ENCODE peak calls at places on chromosomes 3 and 15, in five cellular contexts. One of them, this sample, is unnamed.

GRCh38 chr3:179546814-179547241 is 15.9 kb upstream of the ACTL6A start:
- DNase-seq in psoas muscle: no peak
- DNase-seq in prostate gland: no peak
- DNase-seq in endodermal cell: peak; percentile 72
- DNase-seq in endothelial cell of umbilical vein: no peak
- DNase-seq in this sample: no peak

GRCh38 chr3:71129611-71130515 is 453.7 kb downstream of the FOXP1 start:
- DNase-seq in prostate gland: no peak
- DNase-seq in psoas muscle: no peak
- DNase-seq in endodermal cell: no peak
- DNase-seq in endothelial cell of umbilical vein: peak; percentile 87
- DNase-seq in this sample: no peak

GRCh38 chr3:152610621-152611020 is 224.3 kb upstream of the P2RY1 start:
- DNase-seq in prostate gland: no peak
- DNase-seq in psoas muscle: no peak
- DNase-seq in endothelial cell of umbilical vein: no peak
- DNase-seq in endodermal cell: no peak
- DNase-seq in this sample: no peak

GRCh38 chr3:43378066-43378935 is 92.0 kb downstream of the SNRK start:
- DNase-seq in endodermal cell: peak; percentile 85
- DNase-seq in prostate gland: no peak
- DNase-seq in endothelial cell of umbilical vein: no peak
- DNase-seq in psoas muscle: peak; percentile 45
- DNase-seq in this sample: peak; percentile 61

GRCh38 chr3:181703701-181704420 is 7.9 kb upstream of the SOX2 start:
- DNase-seq in endodermal cell: peak; percentile 66
- DNase-seq in endothelial cell of umbilical vein: no peak
- DNase-seq in psoas muscle: no peak
- DNase-seq in prostate gland: no peak
- DNase-seq in this sample: no peak

GRCh38 chr3:125051715-125052581 is 3.8 kb downstream of the HEG1 start:
- DNase-seq in endodermal cell: peak; percentile 90
- DNase-seq in psoas muscle: peak; percentile 74
- DNase-seq in endothelial cell of umbilical vein: peak; percentile 88
- DNase-seq in prostate gland: peak; percentile 46
- DNase-seq in this sample: peak; percentile 54

GRCh38 chr3:81308296-81308695 is 453.1 kb downstream of the GBE1 start:
- DNase-seq in prostate gland: no peak
- DNase-seq in endodermal cell: no peak
- DNase-seq in endothelial cell of umbilical vein: peak; percentile 51
- DNase-seq in psoas muscle: no peak
- DNase-seq in this sample: no peak

GRCh38 chr15:27762471-27762870 is 336.6 kb downstream of the OCA2 start:
- DNase-seq in endodermal cell: no peak
- DNase-seq in prostate gland: no peak
- DNase-seq in endothelial cell of umbilical vein: no peak
- DNase-seq in psoas muscle: no peak
- DNase-seq in this sample: no peak

GRCh38 chr3:98761656-98762229 is 1.4 kb upstream of the ST3GAL6 start:
- DNase-seq in prostate gland: no peak
- DNase-seq in endothelial cell of umbilical vein: peak; percentile 60
- DNase-seq in psoas muscle: no peak
- DNase-seq in endodermal cell: no peak
- DNase-seq in this sample: no peak

GRCh38 chr3:15633766-15634588 is 32.4 kb downstream of the BTD start:
- DNase-seq in prostate gland: peak; percentile 56
- DNase-seq in endothelial cell of umbilical vein: peak; percentile 34
- DNase-seq in endodermal cell: no peak
- DNase-seq in psoas muscle: no peak
- DNase-seq in this sample: peak; percentile 61

GRCh38 chr3:63343674-63344073 is 65.6 kb downstream of the SYNPR start:
- DNase-seq in prostate gland: peak; percentile 41
- DNase-seq in psoas muscle: peak; percentile 76
- DNase-seq in endothelial cell of umbilical vein: peak; percentile 84
- DNase-seq in endodermal cell: peak; percentile 59
- DNase-seq in this sample: peak; percentile 58

GRCh38 chr3:149120051-149120972 is 9.1 kb upstream of the HPS3 start:
- DNase-seq in prostate gland: peak; percentile 23
- DNase-seq in psoas muscle: no peak
- DNase-seq in endodermal cell: no peak
- DNase-seq in endothelial cell of umbilical vein: peak; percentile 80
- DNase-seq in this sample: no peak

GRCh38 chr3:13045904-13046568 is 27.2 kb downstream of the IQSEC1 start:
- DNase-seq in endothelial cell of umbilical vein: no peak
- DNase-seq in psoas muscle: no peak
- DNase-seq in endodermal cell: no peak
- DNase-seq in prostate gland: no peak
- DNase-seq in this sample: no peak

GRCh38 chr15:44207643-44208042 is 12.6 kb upstream of the FRMD5 start:
- DNase-seq in prostate gland: no peak
- DNase-seq in psoas muscle: no peak
- DNase-seq in endothelial cell of umbilical vein: peak; percentile 91
- DNase-seq in endodermal cell: no peak
- DNase-seq in this sample: no peak

GRCh38 chr3:194686816-194687637 is 1.3 kb downstream of the FAM43A start:
- DNase-seq in psoas muscle: peak; percentile 80
- DNase-seq in endodermal cell: peak; percentile 77
- DNase-seq in prostate gland: no peak
- DNase-seq in endothelial cell of umbilical vein: peak; percentile 44
- DNase-seq in this sample: peak; percentile 55

GRCh38 chr15:80174017-80174746 is 21.4 kb downstream of the FAH start:
- DNase-seq in endodermal cell: no peak
- DNase-seq in psoas muscle: peak; percentile 88
- DNase-seq in endothelial cell of umbilical vein: peak; percentile 44
- DNase-seq in prostate gland: peak; percentile 63
- DNase-seq in this sample: no peak

GRCh38 chr3:27632431-27633223 is 89.5 kb downstream of the EOMES start:
- DNase-seq in endothelial cell of umbilical vein: peak; percentile 66
- DNase-seq in endodermal cell: peak; percentile 76
- DNase-seq in prostate gland: peak; percentile 16
- DNase-seq in psoas muscle: peak; percentile 63
- DNase-seq in this sample: peak; percentile 49

GRCh38 chr3:113291572-113291971 is 80.2 kb downstream of the BOC start:
- DNase-seq in psoas muscle: no peak
- DNase-seq in prostate gland: no peak
- DNase-seq in endothelial cell of umbilical vein: no peak
- DNase-seq in endodermal cell: no peak
- DNase-seq in this sample: no peak

GRCh38 chr15:54288049-54288448 is 309.8 kb downstream of the UNC13C start:
- DNase-seq in prostate gland: no peak
- DNase-seq in psoas muscle: no peak
- DNase-seq in endothelial cell of umbilical vein: no peak
- DNase-seq in endodermal cell: no peak
- DNase-seq in this sample: no peak

GRCh38 chr3:11835028-11835639 is 11.6 kb downstream of the TAMM41 start:
- DNase-seq in psoas muscle: no peak
- DNase-seq in prostate gland: no peak
- DNase-seq in endodermal cell: no peak
- DNase-seq in endothelial cell of umbilical vein: peak; percentile 49
- DNase-seq in this sample: no peak

GRCh38 chr3:9141903-9142302 is 107.5 kb downstream of the SRGAP3 start:
- DNase-seq in endothelial cell of umbilical vein: no peak
- DNase-seq in endodermal cell: no peak
- DNase-seq in psoas muscle: no peak
- DNase-seq in prostate gland: no peak
- DNase-seq in this sample: no peak

GRCh38 chr3:190499157-190499556 is 14.7 kb upstream of the IL1RAP start:
- DNase-seq in endodermal cell: no peak
- DNase-seq in prostate gland: no peak
- DNase-seq in endothelial cell of umbilical vein: no peak
- DNase-seq in psoas muscle: no peak
- DNase-seq in this sample: no peak

GRCh38 chr15:56783156-56783856 is 50.0 kb upstream of the ZNF280D start:
- DNase-seq in psoas muscle: no peak
- DNase-seq in endodermal cell: no peak
- DNase-seq in endothelial cell of umbilical vein: no peak
- DNase-seq in prostate gland: no peak
- DNase-seq in this sample: no peak

GRCh38 chr15:101242160-101242998 is 9.5 kb downstream of the CHSY1 start:
- DNase-seq in endodermal cell: peak; percentile 36
- DNase-seq in psoas muscle: no peak
- DNase-seq in endothelial cell of umbilical vein: no peak
- DNase-seq in prostate gland: no peak
- DNase-seq in this sample: peak; percentile 56

GRCh38 chr15:85751731-85752421 is 42.8 kb downstream of the KLHL25 start:
- DNase-seq in endothelial cell of umbilical vein: no peak
- DNase-seq in psoas muscle: peak; percentile 52
- DNase-seq in endodermal cell: peak; percentile 86
- DNase-seq in prostate gland: no peak
- DNase-seq in this sample: peak; percentile 75

GRCh38 chr3:93969443-93969842 is 4.3 kb downstream of the PROS1 start:
- DNase-seq in psoas muscle: no peak
- DNase-seq in endodermal cell: no peak
- DNase-seq in endothelial cell of umbilical vein: no peak
- DNase-seq in prostate gland: no peak
- DNase-seq in this sample: no peak

GRCh38 chr3:5275529-5275928 is 88.0 kb downstream of the EDEM1 start:
- DNase-seq in prostate gland: no peak
- DNase-seq in endothelial cell of umbilical vein: no peak
- DNase-seq in psoas muscle: no peak
- DNase-seq in endodermal cell: no peak
- DNase-seq in this sample: no peak

GRCh38 chr15:88476635-88477038 is 9.1 kb downstream of the MRPS11 start:
- DNase-seq in endodermal cell: peak; percentile 83
- DNase-seq in psoas muscle: no peak
- DNase-seq in prostate gland: no peak
- DNase-seq in endothelial cell of umbilical vein: peak; percentile 41
- DNase-seq in this sample: peak; percentile 35

GRCh38 chr3:187783098-187783497 is 37.8 kb upstream of the BCL6 start:
- DNase-seq in psoas muscle: no peak
- DNase-seq in endothelial cell of umbilical vein: no peak
- DNase-seq in prostate gland: peak; percentile 66
- DNase-seq in endodermal cell: no peak
- DNase-seq in this sample: peak; percentile 51

GRCh38 chr3:189636048-189636447 is 4.9 kb downstream of the TP63 start:
- DNase-seq in prostate gland: no peak
- DNase-seq in endodermal cell: no peak
- DNase-seq in psoas muscle: no peak
- DNase-seq in endothelial cell of umbilical vein: no peak
- DNase-seq in this sample: no peak

GRCh38 chr15:25249236-25250010 is 189.4 kb downstream of the UBE3A start:
- DNase-seq in endodermal cell: peak; percentile 22
- DNase-seq in endothelial cell of umbilical vein: no peak
- DNase-seq in psoas muscle: peak; percentile 29
- DNase-seq in prostate gland: no peak
- DNase-seq in this sample: peak; percentile 0
- H3K9me3 ChIP-seq in endodermal cell: peaks cover 14% of the 10 kb centered on the region
- H3K9me3 ChIP-seq in endothelial cell of umbilical vein: peaks cover 8% of the 10 kb centered on the region
- H3K9me3 ChIP-seq in psoas muscle: peaks cover 2% of the 10 kb centered on the region
- H3K9me3 ChIP-seq in prostate gland: no peaks in the 10 kb centered on the region
- H3K9me3 ChIP-seq in this sample: no peaks in the 10 kb centered on the region

GRCh38 chr3:193261970-193262369 is 20.9 kb downstream of the PLAAT1 start:
- DNase-seq in endodermal cell: no peak
- DNase-seq in endothelial cell of umbilical vein: no peak
- DNase-seq in psoas muscle: no peak
- DNase-seq in prostate gland: no peak
- DNase-seq in this sample: no peak

GRCh38 chr3:193262707-193263106 is 21.7 kb downstream of the PLAAT1 start:
- DNase-seq in prostate gland: no peak
- DNase-seq in endodermal cell: no peak
- DNase-seq in endothelial cell of umbilical vein: no peak
- DNase-seq in psoas muscle: no peak
- DNase-seq in this sample: no peak
- TF ChIP-seq CTCF in prostate gland: no peak
- TF ChIP-seq CTCF in endodermal cell: peak; percentile 52
- TF ChIP-seq CTCF in endothelial cell of umbilical vein: no peak
- TF ChIP-seq CTCF in psoas muscle: no peak
- TF ChIP-seq CTCF in this sample: no peak

GRCh38 chr15:83082730-83083386 is 15.8 kb upstream of the BTBD1 start:
- DNase-seq in prostate gland: no peak
- DNase-seq in endodermal cell: no peak
- DNase-seq in endothelial cell of umbilical vein: no peak
- DNase-seq in psoas muscle: peak; percentile 88
- DNase-seq in this sample: no peak
- H3K9me3 ChIP-seq in prostate gland: no peaks in the 10 kb centered on the region
- H3K9me3 ChIP-seq in endodermal cell: no peaks in the 10 kb centered on the region
- H3K9me3 ChIP-seq in endothelial cell of umbilical vein: no peaks in the 10 kb centered on the region
- H3K9me3 ChIP-seq in psoas muscle: no peaks in the 10 kb centered on the region
- H3K9me3 ChIP-seq in this sample: no peaks in the 10 kb centered on the region

GRCh38 chr3:104102386-104102785 is 1264.3 kb upstream of the ALCAM start:
- DNase-seq in psoas muscle: no peak
- DNase-seq in endothelial cell of umbilical vein: peak; percentile 60
- DNase-seq in prostate gland: no peak
- DNase-seq in endodermal cell: peak; percentile 78
- DNase-seq in this sample: no peak
- TF ChIP-seq CTCF in psoas muscle: no peak
- TF ChIP-seq CTCF in endothelial cell of umbilical vein: peak; percentile 68
- TF ChIP-seq CTCF in prostate gland: no peak
- TF ChIP-seq CTCF in endodermal cell: peak; percentile 84
- TF ChIP-seq CTCF in this sample: peak; percentile 17